ENCODE peak calls at places on chromosomes 2 and 18, in nine cellular contexts. M is breast epithelium, T is transverse colon, X is H1, P is stomach, R is SK-N-SH, H is GM12891, Q is HCT116, I is sigmoid colon. S is an unnamed sample.

GRCh38 chr2:199977984-199978415 is 22.6 kb downstream of the MAIP1 start:
- DNase-seq in R (no peak), I (no peak), P (no peak), M (no peak), Q (peak), T (peak), X (no peak), H (no peak), S (no peak)

GRCh38 chr2:168208652-168209051 is 38.7 kb downstream of the STK39 start:
- DNase-seq in H (no peak), P (no peak), X (no peak), R (no peak), I (no peak), Q (no peak), T (no peak), M (no peak), S (no peak)

GRCh38 chr18:79465392-79465991 is 69.8 kb downstream of the NFATC1 start:
- DNase-seq in P (peak), R (no peak), T (peak), H (peak), M (no peak), X (peak), Q (no peak), I (no peak), S (peak)

GRCh38 chr2:175003875-175004729 is 1.1 kb downstream of the CHN1 start:
- DNase-seq in P (no peak), T (no peak), R (no peak), I (no peak), Q (no peak), H (no peak), M (no peak), X (peak), S (no peak)

GRCh38 chr2:211408485-211408884 is 852.1 kb downstream of the CPS1 start:
- DNase-seq in X (no peak), T (no peak), H (no peak), R (no peak), M (no peak), P (no peak), I (no peak), Q (no peak), S (no peak)

GRCh38 chr2:54863660-54864059 is 140.2 kb downstream of the EML6 start:
- DNase-seq in M (no peak), X (no peak), R (no peak), I (no peak), T (no peak), Q (no peak), H (no peak), P (no peak), S (no peak)

GRCh38 chr2:232230557-232230956 is 148.0 kb upstream of the ALPP start:
- DNase-seq in X (peak), M (no peak), I (no peak), T (peak), Q (peak), P (peak), R (no peak), H (no peak), S (no peak)

GRCh38 chr18:50194623-50195532 is at the start of gene MYO5B:
- DNase-seq in R (peak), H (peak), T (peak), P (peak), Q (peak), M (peak), I (no peak), X (peak), S (peak)

GRCh38 chr2:9247177-9247576 is 40.6 kb downstream of the ASAP2 start:
- DNase-seq in M (no peak), R (peak), H (no peak), T (no peak), X (no peak), Q (no peak), P (no peak), I (no peak), S (no peak)

GRCh38 chr2:200306969-200307811 is 697 bp downstream of the SPATS2L start:
- DNase-seq in R (peak), I (peak), X (peak), T (peak), Q (no peak), P (peak), M (no peak), H (peak), S (no peak)

GRCh38 chr18:27860701-27861107 is 316.2 kb downstream of the CDH2 start:
- DNase-seq in R (no peak), M (no peak), H (no peak), P (no peak), Q (no peak), T (no peak), X (no peak), I (no peak), S (no peak)

GRCh38 chr2:70002241-70002896 is 40.9 kb upstream of the ASPRV1 start:
- DNase-seq in M (no peak), Q (no peak), H (no peak), P (peak), I (no peak), X (peak), T (no peak), R (no peak), S (no peak)

GRCh38 chr2:8132371-8132831 is 549.5 kb upstream of the ID2 start:
- DNase-seq in H (no peak), T (no peak), X (no peak), Q (no peak), M (peak), I (no peak), P (no peak), R (no peak), S (no peak)

GRCh38 chr2:166382448-166382847 is 6.7 kb upstream of the SCN9A start:
- DNase-seq in M (no peak), H (no peak), P (no peak), Q (no peak), X (no peak), T (no peak), I (no peak), R (no peak), S (no peak)

GRCh38 chr2:112706170-112706664 is 14.6 kb upstream of the NT5DC4 start:
- DNase-seq in H (no peak), M (no peak), P (no peak), R (no peak), Q (no peak), T (no peak), I (peak), X (no peak), S (no peak)

GRCh38 chr2:11398710-11399109 is 54.3 kb upstream of the ROCK2 start:
- DNase-seq in Q (no peak), P (peak), H (no peak), X (no peak), T (peak), M (no peak), R (no peak), I (no peak), S (no peak)

GRCh38 chr2:74250189-74250631 is 51.8 kb downstream of the MTHFD2 start:
- DNase-seq in I (no peak), R (peak), T (peak), X (peak), Q (peak), M (no peak), P (peak), H (peak), S (peak)

GRCh38 chr2:192184349-192184748 is 10.4 kb downstream of the TMEFF2 start:
- DNase-seq in T (no peak), P (no peak), H (no peak), Q (no peak), X (no peak), R (no peak), I (no peak), M (no peak), S (no peak)

GRCh38 chr2:64608867-64609228 is 44.9 kb downstream of the SERTAD2 start:
- DNase-seq in M (no peak), P (no peak), T (no peak), Q (no peak), R (no peak), H (no peak), I (peak), X (peak), S (no peak)

GRCh38 chr2:28449489-28450395 is 46.1 kb upstream of the PLB1 start:
- DNase-seq in I (peak), T (no peak), X (no peak), H (no peak), P (no peak), Q (peak), M (no peak), R (no peak), S (no peak)

GRCh38 chr2:424306-425172 is 136.6 kb upstream of the ALKAL2 start:
- DNase-seq in H (no peak), M (no peak), X (peak), T (no peak), Q (no peak), P (no peak), R (no peak), I (no peak), S (no peak)

GRCh38 chr2:150134223-150134858 is 353.1 kb downstream of the RND3 start:
- DNase-seq in H (no peak), Q (no peak), M (no peak), R (no peak), P (no peak), T (no peak), I (no peak), X (no peak), S (no peak)

GRCh38 chr2:12824771-12825363 is 108.1 kb downstream of the TRIB2 start:
- DNase-seq in R (no peak), H (no peak), M (peak), X (no peak), P (no peak), I (peak), T (peak), Q (no peak), S (no peak)
- TF ChIP-seq POLR2AphosphoS5 in R (no peak), H (no peak), M (peak), X (no peak), P (peak), I (peak), T (peak), Q (no peak), S (no peak)

GRCh38 chr2:160379399-160379798 is 114.2 kb downstream of the RBMS1 start:
- DNase-seq in T (no peak), M (no peak), I (no peak), X (no peak), Q (no peak), H (no peak), P (no peak), R (no peak), S (no peak)
- TF ChIP-seq POLR2AphosphoS5 in T (no peak), M (no peak), I (peak), X (no peak), Q (no peak), H (no peak), P (peak), R (no peak), S (no peak)

GRCh38 chr2:118089015-118089800 is 937 bp downstream of the INSIG2 start:
- DNase-seq in R (peak), T (peak), H (no peak), X (no peak), M (no peak), P (peak), Q (no peak), I (no peak), S (peak)

GRCh38 chr2:118090387-118091139 is 2.3 kb downstream of the INSIG2 start:
- DNase-seq in I (no peak), T (no peak), Q (no peak), H (no peak), M (no peak), P (no peak), R (no peak), X (no peak), S (no peak)

GRCh38 chr2:118086024-118086633 is 2.1 kb upstream of the INSIG2 start:
- DNase-seq in T (no peak), H (no peak), Q (no peak), M (no peak), I (no peak), P (no peak), X (no peak), R (no peak), S (no peak)

GRCh38 chr2:118091140-118091478 is 2.8 kb downstream of the INSIG2 start:
- DNase-seq in M (no peak), P (no peak), R (no peak), X (no peak), H (no peak), Q (no peak), I (no peak), T (no peak), S (no peak)

GRCh38 chr2:118088051-118089014 is at the start of gene INSIG2:
- DNase-seq in I (peak), R (peak), H (peak), P (peak), M (peak), Q (peak), T (peak), X (peak), S (peak)
- TF ChIP-seq POLR2AphosphoS5 in I (peak), R (peak), H (no peak), P (peak), M (peak), Q (peak), T (peak), X (peak), S (no peak)

DNA sequence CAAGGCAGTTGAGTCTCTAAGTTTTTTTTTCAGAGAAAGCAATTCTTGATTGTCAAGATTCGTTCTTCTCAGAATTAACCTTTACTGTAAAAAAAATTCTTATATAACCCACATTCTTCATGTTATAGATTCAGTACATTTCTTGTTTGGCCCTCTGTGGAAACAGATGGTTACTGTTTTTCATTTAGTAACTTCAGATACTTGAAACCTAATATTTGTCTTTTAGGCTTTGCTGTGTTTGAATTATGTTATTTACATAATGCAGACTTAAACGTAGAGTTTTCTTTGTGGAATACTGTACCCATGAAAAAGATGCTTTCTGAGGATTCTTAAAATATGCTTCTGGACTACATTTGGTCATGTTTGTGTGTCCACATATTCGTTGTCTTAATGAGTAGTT is 48.2 kb downstream of the EML4 start:
- DNase-seq in I (no peak), Q (no peak), X (no peak), P (no peak), M (no peak), T (no peak), H (no peak), R (no peak), S (no peak)
- TF ChIP-seq POLR2AphosphoS5 in I (no peak), Q (no peak), X (no peak), P (no peak), M (no peak), T (no peak), H (no peak), R (no peak), S (no peak)

GRCh38 chr2:36509077-36509476 is 88.9 kb downstream of the FEZ2 start:
- DNase-seq in P (no peak), H (no peak), M (no peak), R (no peak), I (no peak), Q (no peak), T (no peak), X (no peak), S (no peak)

GRCh38 chr2:36512705-36513104 is 85.3 kb downstream of the FEZ2 start:
- DNase-seq in H (no peak), T (no peak), X (no peak), Q (no peak), I (no peak), R (peak), P (no peak), M (no peak), S (no peak)

GRCh38 chr2:36513661-36514060 is 84.3 kb downstream of the FEZ2 start:
- DNase-seq in T (no peak), R (no peak), P (no peak), Q (no peak), M (no peak), H (no peak), X (no peak), I (no peak), S (no peak)

GRCh38 chr2:36515538-36515937 is 82.4 kb downstream of the FEZ2 start:
- DNase-seq in H (no peak), X (no peak), M (no peak), T (no peak), I (no peak), P (no peak), Q (no peak), R (no peak), S (no peak)

GRCh38 chr2:36511858-36512630 is 85.9 kb downstream of the FEZ2 start:
- DNase-seq in T (no peak), X (no peak), M (no peak), H (no peak), I (no peak), Q (no peak), R (no peak), P (no peak), S (no peak)
- TF ChIP-seq POLR2AphosphoS5 in T (no peak), X (no peak), M (no peak), H (no peak), I (no peak), Q (no peak), R (no peak), P (no peak), S (no peak)

GRCh38 chr2:55907686-55908085 is 15.9 kb downstream of the EFEMP1 start:
- DNase-seq in M (no peak), Q (no peak), I (no peak), P (no peak), T (no peak), X (no peak), R (no peak), H (no peak), S (no peak)
- TF ChIP-seq POLR2AphosphoS5 in M (no peak), Q (no peak), I (no peak), P (no peak), T (no peak), X (no peak), R (no peak), H (no peak), S (no peak)

DNA sequence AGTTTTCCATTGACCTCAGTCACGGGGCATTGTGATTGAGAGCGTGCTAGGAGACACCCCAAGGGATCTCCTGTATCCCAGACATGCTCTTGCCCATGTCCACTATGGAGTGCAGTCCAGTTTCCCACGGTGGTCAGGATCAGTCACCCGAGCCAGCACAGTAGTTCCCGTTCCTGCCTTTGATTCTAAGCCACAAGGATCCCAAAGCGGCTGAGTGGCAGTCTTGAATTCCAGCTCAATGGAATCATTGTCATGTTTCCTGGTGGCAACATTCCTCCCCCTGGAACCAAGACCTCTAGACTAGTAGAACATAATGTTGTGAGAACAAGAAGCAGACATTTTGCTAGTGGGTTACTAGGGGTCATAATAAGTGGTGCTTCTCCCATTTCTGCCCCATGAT is 154.3 kb downstream of the SEPTIN10 start:
- DNase-seq in P (no peak), M (no peak), I (peak), T (no peak), Q (no peak), H (no peak), R (no peak), X (no peak), S (no peak)
- TF ChIP-seq POLR2AphosphoS5 in P (no peak), M (no peak), I (no peak), T (peak), Q (no peak), H (no peak), R (no peak), X (no peak), S (no peak)